ENCODE peak calls at places on chromosomes 11 and 22, in eight cellular contexts. Y is spleen; I is heart left ventricle; H is CD8-positive, alpha-beta T cell; W is pancreas; L is body of pancreas; O is mammary epithelial cell; V is HepG2. Z is an unnamed sample. For H3K4me1, the result is how much of the 10 kb centered on the place peaks cover.

GRCh38 chr11:45847908-45848316 is 637 bp downstream of the CRY2 start:
- DNase-seq in Y (peak), I (peak), H (peak), W (peak), L (peak), O (peak), V (peak), Z (peak)

GRCh38 chr11:119891392-119891791 is 162.4 kb upstream of the NECTIN1 start:
- DNase-seq in Y (peak), I (peak), H (no peak), W (no peak), L (no peak), O (no peak), V (no peak), Z (peak)

GRCh38 chr11:120432056-120433018 is 79.2 kb upstream of the GRIK4 start:
- DNase-seq in Y (no peak), I (peak), H (no peak), W (peak), L (no peak), O (peak), V (peak), Z (no peak)

GRCh38 chr11:121671276-121672168 is 218.8 kb upstream of the SORL1-AS1 start:
- DNase-seq in Y (no peak), I (no peak), H (no peak), W (no peak), L (no peak), O (no peak), V (no peak), Z (no peak)

GRCh38 chr11:5507586-5508305 is 2.0 kb downstream of the UBQLN3 start:
- DNase-seq in Y (no peak), I (no peak), H (no peak), W (no peak), L (no peak), O (no peak), V (no peak), Z (no peak)

GRCh38 chr11:103091441-103091809 is 535 bp downstream of the DCUN1D5 start:
- DNase-seq in Y (peak), I (peak), H (peak), W (peak), L (peak), O (peak), V (peak), Z (peak)

GRCh38 chr22:32417906-32418305 is 5.9 kb upstream of the RTCB start:
- DNase-seq in Y (no peak), I (no peak), H (no peak), W (no peak), L (no peak), O (no peak), V (no peak), Z (no peak)

GRCh38 chr11:16816358-16817270 is 78.2 kb downstream of the C11orf58 start:
- DNase-seq in Y (peak), I (no peak), H (no peak), W (no peak), L (no peak), O (no peak), V (no peak), Z (no peak)

GRCh38 chr11:70838198-70838597 is 414.2 kb downstream of the SHANK2 start:
- DNase-seq in Y (no peak), I (no peak), H (no peak), W (no peak), L (no peak), O (no peak), V (no peak), Z (no peak)

GRCh38 chr11:92211576-92212167 is 12.9 kb upstream of the FAT3 start:
- DNase-seq in Y (no peak), I (no peak), H (no peak), W (no peak), L (peak), O (peak), V (peak), Z (peak)

GRCh38 chr11:104151404-104152204 is 12.3 kb downstream of the PDGFD start:
- DNase-seq in Y (no peak), I (no peak), H (no peak), W (no peak), L (no peak), O (no peak), V (no peak), Z (no peak)

GRCh38 chr11:14513800-14514199 is 6.4 kb downstream of the PSMA1 start:
- DNase-seq in Y (no peak), I (no peak), H (no peak), W (no peak), L (no peak), O (no peak), V (no peak), Z (no peak)

GRCh38 chr11:84812351-84813083 is 814.6 kb downstream of the DLG2 start:
- DNase-seq in Y (no peak), I (no peak), H (no peak), W (no peak), L (no peak), O (no peak), V (no peak), Z (no peak)

GRCh38 chr11:94134651-94135512 is 6.2 kb downstream of the PANX1 start:
- DNase-seq in Y (no peak), I (peak), H (no peak), W (no peak), L (peak), O (peak), V (no peak), Z (no peak)

GRCh38 chr11:88535916-88536547 is 198.5 kb upstream of the CTSC start:
- DNase-seq in Y (no peak), I (no peak), H (no peak), W (no peak), L (no peak), O (peak), V (peak), Z (no peak)

GRCh38 chr11:63212742-63213141 is 30.7 kb downstream of the SLC22A25 start:
- DNase-seq in Y (no peak), I (no peak), H (no peak), W (peak), L (no peak), O (peak), V (peak), Z (peak)

GRCh38 chr22:26734339-26735018 is 77.1 kb downstream of the MIAT start:
- DNase-seq in Y (no peak), I (no peak), H (no peak), W (no peak), L (no peak), O (no peak), V (no peak), Z (no peak)

GRCh38 chr11:19281041-19281440 is 40.3 kb upstream of the E2F8 start:
- DNase-seq in Y (no peak), I (no peak), H (peak), W (no peak), L (no peak), O (no peak), V (no peak), Z (no peak)

GRCh38 chr11:128634395-128634794 is 47.0 kb upstream of the ETS1 start:
- DNase-seq in Y (no peak), I (no peak), H (no peak), W (no peak), L (no peak), O (no peak), V (no peak), Z (no peak)

GRCh38 chr11:35403765-35404396 is 15.5 kb downstream of the SLC1A2 start:
- DNase-seq in Y (no peak), I (no peak), H (no peak), W (no peak), L (no peak), O (no peak), V (no peak), Z (no peak)

GRCh38 chr11:112004389-112004788 is 20.8 kb upstream of the DLAT start:
- DNase-seq in Y (no peak), I (no peak), H (peak), W (no peak), L (no peak), O (no peak), V (peak), Z (peak)

GRCh38 chr11:79902493-79902892 is 461.7 kb upstream of the TENM4 start:
- DNase-seq in Y (no peak), I (no peak), H (no peak), W (no peak), L (no peak), O (peak), V (no peak), Z (no peak)

GRCh38 chr11:116791002-116791812 is 472 bp downstream of the APOA5 start:
- DNase-seq in Y (peak), I (peak), H (peak), W (peak), L (peak), O (no peak), V (peak), Z (peak)

DNA sequence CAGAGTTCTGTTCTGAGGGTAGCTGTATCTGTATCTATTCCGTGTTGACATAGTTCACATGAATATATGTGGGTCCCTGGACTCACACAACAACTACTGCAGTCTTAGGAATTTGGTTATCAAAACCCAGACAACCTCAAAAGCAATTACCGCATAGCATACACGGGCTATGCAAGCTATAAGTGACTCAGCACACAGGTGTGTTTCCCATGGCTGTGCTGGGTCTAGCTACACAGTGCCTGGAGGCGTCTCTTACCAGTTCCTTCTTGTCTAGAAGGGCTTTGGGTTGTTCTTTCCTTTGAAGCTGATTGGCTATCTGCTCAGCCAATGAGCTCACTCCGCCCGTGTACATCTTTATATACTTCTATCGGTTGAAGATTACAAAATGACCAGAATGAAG is 98.2 kb upstream of the BID start:
- DNase-seq in Y (no peak), I (no peak), H (no peak), W (no peak), L (no peak), O (peak), V (no peak), Z (no peak)
- H3K27ac ChIP-seq in Y (no peak), I (peak), H (no peak), W (no peak), L (no peak), O (no peak), V (no peak), Z (no peak)

GRCh38 chr11:44622721-44623258 is 57.3 kb downstream of the CD82 start:
- DNase-seq in Y (peak), I (no peak), H (no peak), W (peak), L (peak), O (no peak), V (no peak), Z (peak)
- H3K4me1 ChIP-seq in Y (under half), I (under half), H (under half), W (under half), L (under half), O (under half), V (under half), Z (under half)

GRCh38 chr22:43267332-43267731 is 75.8 kb downstream of the SCUBE1 start:
- DNase-seq in Y (no peak), I (no peak), H (no peak), W (no peak), L (no peak), O (no peak), V (no peak), Z (no peak)

GRCh38 chr22:43270314-43270908 is 72.8 kb downstream of the SCUBE1 start:
- DNase-seq in Y (no peak), I (no peak), H (no peak), W (no peak), L (no peak), O (no peak), V (peak), Z (peak)

GRCh38 chr22:43269325-43270040 is 73.7 kb downstream of the SCUBE1 start:
- DNase-seq in Y (no peak), I (no peak), H (no peak), W (no peak), L (no peak), O (no peak), V (no peak), Z (no peak)

GRCh38 chr22:43266117-43266516 is 77.1 kb downstream of the SCUBE1 start:
- DNase-seq in Y (no peak), I (no peak), H (no peak), W (no peak), L (no peak), O (no peak), V (no peak), Z (no peak)

GRCh38 chr22:43268261-43268660 is 74.9 kb downstream of the SCUBE1 start:
- DNase-seq in Y (no peak), I (no peak), H (no peak), W (no peak), L (no peak), O (no peak), V (no peak), Z (no peak)
- H3K27ac ChIP-seq in Y (no peak), I (no peak), H (no peak), W (no peak), L (no peak), O (no peak), V (no peak), Z (no peak)

GRCh38 chr22:46370584-46371373 is 35.3 kb downstream of the TRMU start:
- DNase-seq in Y (no peak), I (no peak), H (peak), W (no peak), L (no peak), O (no peak), V (peak), Z (no peak)
- H3K4me1 ChIP-seq in Y (under half), I (under half), H (half or more), W (under half), L (under half), O (under half), V (under half), Z (under half)

DNA sequence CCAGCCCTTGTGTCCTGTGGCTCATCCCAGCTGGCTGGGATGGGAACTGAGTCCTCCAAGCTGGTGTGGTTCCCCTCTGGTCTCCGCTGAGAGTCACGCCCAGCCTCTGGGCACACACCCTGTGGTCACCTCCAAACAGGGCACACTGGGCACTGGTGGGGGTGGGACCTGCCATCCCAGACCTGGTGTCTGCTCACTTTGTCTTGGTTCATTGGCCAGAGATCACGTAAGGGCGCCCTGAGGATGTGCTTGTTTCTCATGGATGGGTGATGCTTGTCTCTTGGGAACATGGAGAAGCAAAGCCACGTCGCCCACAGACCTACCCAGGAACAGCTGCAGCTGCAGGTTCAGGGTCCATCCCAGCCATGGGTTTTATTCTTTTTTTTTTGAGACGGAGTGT is 43.1 kb downstream of the LRP5 start:
- DNase-seq in Y (no peak), I (no peak), H (no peak), W (no peak), L (no peak), O (no peak), V (no peak), Z (no peak)
- H3K27ac ChIP-seq in Y (no peak), I (peak), H (no peak), W (peak), L (peak), O (no peak), V (no peak), Z (no peak)

GRCh38 chr11:10639350-10639749 is 54.2 kb downstream of the IRAG1 start:
- DNase-seq in Y (no peak), I (no peak), H (no peak), W (no peak), L (no peak), O (no peak), V (no peak), Z (no peak)

GRCh38 chr11:10638285-10638684 is 55.3 kb downstream of the IRAG1 start:
- DNase-seq in Y (no peak), I (no peak), H (no peak), W (no peak), L (no peak), O (no peak), V (no peak), Z (peak)

GRCh38 chr11:10642298-10642697 is 51.3 kb downstream of the IRAG1 start:
- DNase-seq in Y (no peak), I (no peak), H (no peak), W (no peak), L (no peak), O (no peak), V (no peak), Z (no peak)

GRCh38 chr11:10640308-10640707 is 53.2 kb downstream of the IRAG1 start:
- DNase-seq in Y (no peak), I (no peak), H (no peak), W (no peak), L (no peak), O (no peak), V (no peak), Z (no peak)

DNA sequence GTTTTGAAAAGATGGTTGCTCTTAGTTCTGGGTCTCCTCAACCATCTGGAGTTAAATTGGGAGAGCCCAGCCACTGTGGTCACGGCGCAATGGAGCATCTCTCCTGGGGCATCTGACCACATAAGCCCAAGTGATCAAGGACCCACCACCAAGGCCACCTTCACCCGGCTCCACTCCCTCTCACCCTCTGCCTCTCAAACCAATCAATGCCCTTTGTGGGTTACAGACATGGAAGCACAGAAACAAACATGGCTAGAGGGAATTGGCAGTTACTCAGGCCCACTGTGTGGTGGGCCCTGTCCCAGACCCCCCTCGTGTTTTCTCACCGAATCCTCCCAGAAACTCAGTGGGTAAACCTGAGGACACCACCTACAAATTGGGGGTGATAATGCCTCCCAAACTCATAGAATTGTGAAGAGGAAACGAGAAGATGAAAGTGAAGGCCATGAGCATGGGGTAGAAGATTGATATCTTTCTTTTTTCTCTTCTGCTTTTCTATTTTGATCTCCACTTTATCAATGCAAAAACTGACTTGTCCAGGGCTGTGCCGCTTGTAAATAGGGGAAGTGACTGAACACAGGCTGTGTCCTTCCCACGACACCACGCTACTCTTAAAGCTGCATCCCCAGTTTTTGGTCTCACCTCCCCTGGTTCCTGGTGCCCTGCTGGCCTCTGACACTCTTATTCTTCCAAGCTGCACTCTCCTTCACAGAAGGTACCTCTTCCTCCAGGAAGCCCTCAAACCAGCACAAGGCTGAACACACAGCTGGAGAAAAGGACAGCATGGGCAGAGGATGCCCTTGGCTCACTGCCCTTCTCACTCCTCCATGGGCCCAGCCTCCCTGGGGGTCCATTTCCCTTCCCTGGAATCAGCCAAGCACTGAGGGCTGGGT is 52.0 kb downstream of the IRAG1 start:
- DNase-seq in Y (no peak), I (no peak), H (no peak), W (no peak), L (no peak), O (no peak), V (no peak), Z (no peak)
- H3K4me1 ChIP-seq in Y (half or more), I (under half), H (under half), W (under half), L (under half), O (under half), V (under half), Z (under half)

GRCh38 chr11:73156114-73156513 is 14.0 kb upstream of the FCHSD2 start:
- DNase-seq in Y (no peak), I (no peak), H (no peak), W (no peak), L (no peak), O (no peak), V (no peak), Z (no peak)
- H3K27ac ChIP-seq in Y (peak), I (peak), H (no peak), W (no peak), L (no peak), O (no peak), V (no peak), Z (no peak)

DNA sequence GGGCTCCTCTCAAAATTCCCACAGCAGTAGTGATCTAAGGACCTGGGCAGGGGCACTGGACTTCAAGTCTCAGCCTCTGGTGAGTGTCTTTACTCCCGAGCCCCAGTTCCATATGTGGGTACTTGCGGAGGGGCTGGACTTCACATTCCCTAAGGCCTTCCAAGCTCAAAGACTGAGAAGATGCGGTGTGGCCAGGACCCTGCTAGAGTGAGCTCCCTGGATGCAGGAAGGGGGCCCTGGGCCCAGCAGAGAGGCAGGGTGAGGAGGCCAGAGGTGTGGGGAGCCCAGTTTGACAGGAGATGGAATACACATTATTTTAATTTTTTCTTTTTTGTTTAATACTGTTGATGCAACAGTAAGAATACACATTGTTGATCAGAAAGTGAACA is 83.7 kb downstream of the IGLL1 start:
- DNase-seq in Y (no peak), I (no peak), H (no peak), W (no peak), L (no peak), O (no peak), V (no peak), Z (no peak)
- H3K4me1 ChIP-seq in Y (under half), I (under half), H (under half), W (under half), L (under half), O (under half), V (under half), Z (under half)

DNA sequence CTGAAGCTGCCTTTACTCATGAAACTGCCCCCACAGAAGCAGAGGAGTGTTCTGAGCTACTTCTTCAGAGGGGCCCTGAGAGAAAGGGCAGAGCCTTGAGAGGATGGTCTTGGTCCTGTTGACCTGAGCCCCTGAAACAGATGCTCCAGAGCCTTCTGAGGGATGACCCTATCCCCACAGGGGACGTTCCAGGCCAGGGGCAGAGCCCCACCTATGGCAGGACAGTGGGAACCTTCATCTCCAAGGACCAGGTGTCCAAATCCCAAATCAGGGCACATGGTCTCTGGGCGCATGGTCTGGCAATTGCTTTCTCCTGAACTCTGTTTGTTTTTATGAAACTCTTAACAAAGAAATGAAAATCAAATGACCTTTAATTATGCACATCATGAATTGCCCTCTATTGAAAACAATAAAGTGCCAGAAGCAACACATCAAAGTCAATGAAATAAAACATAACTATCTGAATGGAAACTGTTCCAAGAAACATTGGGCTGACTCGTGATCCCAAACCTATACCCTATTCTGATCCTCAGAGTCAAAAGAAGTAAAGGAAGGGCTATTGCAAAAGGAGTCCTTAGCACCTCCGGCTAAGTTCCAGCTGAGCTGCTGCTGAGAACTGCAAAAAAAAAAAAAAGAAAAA is 486 bp upstream of the TMPRSS13 start:
- DNase-seq in Y (peak), I (no peak), H (no peak), W (no peak), L (no peak), O (no peak), V (no peak), Z (no peak)
- H3K27ac ChIP-seq in Y (no peak), I (no peak), H (no peak), W (peak), L (peak), O (no peak), V (no peak), Z (no peak)

Z was measured in endodermal cell.